ENCODE peak calls at places on chromosomes 6 and 20, in five cellular contexts. F is head of caudate nucleus, C is SK-N-DZ, D is non-pigmented ciliary epithelial cell, M is HFFc6. G is an unnamed sample.

GRCh38 chr20:43284481-43284880 is 94.8 kb upstream of the PTPRT start:
- DNase-seq in D (no peak), F (no peak), M (no peak), C (no peak), G (peak; percentile 31)

GRCh38 chr6:41721396-41721795 is 14.0 kb downstream of the TFEB start:
- DNase-seq in C (no peak), D (no peak), M (no peak), F (no peak), G (no peak)

GRCh38 chr6:9397981-9398559 is 962.7 kb upstream of the SLC35B3 start:
- DNase-seq in F (no peak), D (no peak), C (peak; percentile 94), M (no peak), G (no peak)

GRCh38 chr20:57593134-57593886 is 26.9 kb downstream of the ZBP1 start:
- DNase-seq in F (no peak), C (no peak), M (no peak), D (no peak), G (no peak)

GRCh38 chr6:2744206-2744771 is 6.4 kb downstream of the MYLK4 start:
- DNase-seq in M (peak; percentile 14), F (peak; percentile 56), C (no peak), D (no peak), G (no peak)

GRCh38 chr6:108635505-108636226 is 74.9 kb downstream of the FOXO3 start:
- DNase-seq in F (no peak), M (no peak), D (no peak), C (no peak), G (no peak)

GRCh38 chr6:130366011-130366963 is at the start of gene TMEM200A:
- DNase-seq in C (peak; percentile 11), F (no peak), M (peak; percentile 36), D (no peak), G (no peak)

GRCh38 chr20:46293084-46293483 is 15.2 kb downstream of the CDH22 start:
- DNase-seq in C (no peak), D (no peak), M (peak; percentile 60), F (no peak), G (no peak)

GRCh38 chr6:122754191-122754731 is 25.3 kb upstream of the FABP7 start:
- DNase-seq in M (no peak), C (no peak), F (no peak), D (no peak), G (peak; percentile 27)

GRCh38 chr6:122797537-122797936 is 8.5 kb downstream of the SMPDL3A start:
- DNase-seq in M (no peak), F (no peak), C (no peak), D (no peak), G (no peak)

GRCh38 chr6:29531668-29532067 is 27.9 kb downstream of the UBD start:
- DNase-seq in M (no peak), D (no peak), F (no peak), C (no peak), G (no peak)

GRCh38 chr6:163706688-163707087 is 292.2 kb downstream of the QKI start:
- DNase-seq in C (no peak), F (no peak), M (no peak), D (no peak), G (no peak)

GRCh38 chr20:57582432-57583288 is 21.8 kb downstream of the PCK1 start:
- DNase-seq in C (peak; percentile 41), D (peak; percentile 6), M (no peak), F (no peak), G (peak; percentile 54)

GRCh38 chr6:150354754-150355571 is 13.8 kb upstream of the IYD start:
- DNase-seq in F (no peak), D (peak; percentile 19), C (no peak), M (no peak), G (peak; percentile 11)

GRCh38 chr20:41340327-41341055 is at the start of gene LPIN3:
- DNase-seq in C (peak; percentile 93), D (no peak), F (peak; percentile 55), M (peak; percentile 84), G (peak; percentile 34)

GRCh38 chr6:16168858-16169257 is 40.0 kb downstream of the MYLIP start:
- DNase-seq in C (peak; percentile 70), F (no peak), M (no peak), D (no peak), G (peak; percentile 65)

GRCh38 chr6:72032056-72032455 is 145.7 kb downstream of the RIMS1 start:
- DNase-seq in M (peak; percentile 32), F (no peak), C (no peak), D (no peak), G (no peak)

GRCh38 chr20:23820493-23820892 is 6.0 kb downstream of the CST2 start:
- DNase-seq in D (no peak), M (no peak), C (no peak), F (no peak), G (no peak)

GRCh38 chr6:157293780-157294179 is 29.5 kb downstream of the TMEM242 start:
- DNase-seq in M (no peak), F (no peak), C (no peak), D (no peak), G (no peak)